ENCODE peak calls at places on chromosomes 4 and X, in nine cellular contexts. One of them, this sample, is unnamed.

GRCh38 chrX:1316527-1316926 is 20.1 kb upstream of the IL3RA start:
- DNase-seq in CD4-positive, alpha-beta T cell: no peak
- DNase-seq in NCI-H1105: no peak
- DNase-seq in GM12878: no peak
- DNase-seq in glutamatergic neuron: no peak
- DNase-seq in neuronal stem cell: no peak
- DNase-seq in T-helper 2 cell: no peak
- DNase-seq in CD8-positive, alpha-beta memory T cell: no peak
- DNase-seq in iPS-NIHi11: no peak
- DNase-seq in this sample: no peak

GRCh38 chr4:82380344-82380743 is 6.6 kb upstream of the HNRNPD start:
- DNase-seq in T-helper 2 cell: no peak
- DNase-seq in iPS-NIHi11: no peak
- DNase-seq in NCI-H1105: no peak
- DNase-seq in glutamatergic neuron: no peak
- DNase-seq in GM12878: no peak
- DNase-seq in CD4-positive, alpha-beta T cell: no peak
- DNase-seq in neuronal stem cell: no peak
- DNase-seq in CD8-positive, alpha-beta memory T cell: no peak
- DNase-seq in this sample: no peak

GRCh38 chr4:129231907-129232626 is 136.1 kb downstream of the C4orf33 start:
- DNase-seq in T-helper 2 cell: no peak
- DNase-seq in iPS-NIHi11: no peak
- DNase-seq in CD4-positive, alpha-beta T cell: no peak
- DNase-seq in CD8-positive, alpha-beta memory T cell: no peak
- DNase-seq in glutamatergic neuron: no peak
- DNase-seq in GM12878: no peak
- DNase-seq in neuronal stem cell: no peak
- DNase-seq in NCI-H1105: no peak
- DNase-seq in this sample: no peak

GRCh38 chr4:137650051-137650450 is 117.8 kb upstream of the PCDH18 start:
- DNase-seq in glutamatergic neuron: no peak
- DNase-seq in GM12878: no peak
- DNase-seq in CD4-positive, alpha-beta T cell: no peak
- DNase-seq in CD8-positive, alpha-beta memory T cell: no peak
- DNase-seq in iPS-NIHi11: no peak
- DNase-seq in T-helper 2 cell: no peak
- DNase-seq in NCI-H1105: no peak
- DNase-seq in neuronal stem cell: no peak
- DNase-seq in this sample: no peak

GRCh38 chr4:170391066-170391754 is 301.5 kb upstream of the AADAT start:
- DNase-seq in CD8-positive, alpha-beta memory T cell: no peak
- DNase-seq in iPS-NIHi11: no peak
- DNase-seq in T-helper 2 cell: no peak
- DNase-seq in NCI-H1105: no peak
- DNase-seq in CD4-positive, alpha-beta T cell: no peak
- DNase-seq in GM12878: no peak
- DNase-seq in neuronal stem cell: no peak
- DNase-seq in glutamatergic neuron: no peak
- DNase-seq in this sample: no peak

GRCh38 chr4:123750044-123750443 is 353.4 kb downstream of the SPRY1 start:
- DNase-seq in CD4-positive, alpha-beta T cell: no peak
- DNase-seq in GM12878: no peak
- DNase-seq in neuronal stem cell: peak; percentile 46
- DNase-seq in glutamatergic neuron: no peak
- DNase-seq in iPS-NIHi11: peak; percentile 70
- DNase-seq in NCI-H1105: no peak
- DNase-seq in CD8-positive, alpha-beta memory T cell: no peak
- DNase-seq in T-helper 2 cell: no peak
- DNase-seq in this sample: peak; percentile 33

GRCh38 chrX:35919536-35920309 is at the start of gene CFAP47:
- DNase-seq in CD4-positive, alpha-beta T cell: no peak
- DNase-seq in iPS-NIHi11: peak; percentile 73
- DNase-seq in CD8-positive, alpha-beta memory T cell: no peak
- DNase-seq in NCI-H1105: peak; percentile 18
- DNase-seq in GM12878: no peak
- DNase-seq in glutamatergic neuron: peak; percentile 61
- DNase-seq in T-helper 2 cell: no peak
- DNase-seq in neuronal stem cell: peak; percentile 41
- DNase-seq in this sample: peak; percentile 51

GRCh38 chrX:57918750-57919436 is 8.6 kb upstream of the ZXDA start:
- DNase-seq in glutamatergic neuron: no peak
- DNase-seq in iPS-NIHi11: no peak
- DNase-seq in neuronal stem cell: no peak
- DNase-seq in GM12878: no peak
- DNase-seq in T-helper 2 cell: no peak
- DNase-seq in CD4-positive, alpha-beta T cell: peak; percentile 7
- DNase-seq in CD8-positive, alpha-beta memory T cell: no peak
- DNase-seq in NCI-H1105: no peak
- DNase-seq in this sample: no peak

GRCh38 chr4:38178666-38178995 is 218.4 kb downstream of the PTTG2 start:
- DNase-seq in iPS-NIHi11: no peak
- DNase-seq in CD4-positive, alpha-beta T cell: no peak
- DNase-seq in glutamatergic neuron: no peak
- DNase-seq in GM12878: peak; percentile 50
- DNase-seq in neuronal stem cell: no peak
- DNase-seq in CD8-positive, alpha-beta memory T cell: no peak
- DNase-seq in NCI-H1105: no peak
- DNase-seq in T-helper 2 cell: no peak
- DNase-seq in this sample: no peak

GRCh38 chr4:151990201-151990600 is 229.4 kb upstream of the GATB start:
- DNase-seq in T-helper 2 cell: no peak
- DNase-seq in iPS-NIHi11: no peak
- DNase-seq in NCI-H1105: no peak
- DNase-seq in CD4-positive, alpha-beta T cell: no peak
- DNase-seq in glutamatergic neuron: no peak
- DNase-seq in neuronal stem cell: no peak
- DNase-seq in GM12878: no peak
- DNase-seq in CD8-positive, alpha-beta memory T cell: no peak
- DNase-seq in this sample: no peak

GRCh38 chr4:124152130-124152529 is 560.4 kb downstream of the ANKRD50 start:
- DNase-seq in iPS-NIHi11: no peak
- DNase-seq in neuronal stem cell: no peak
- DNase-seq in glutamatergic neuron: no peak
- DNase-seq in T-helper 2 cell: no peak
- DNase-seq in GM12878: no peak
- DNase-seq in CD4-positive, alpha-beta T cell: no peak
- DNase-seq in CD8-positive, alpha-beta memory T cell: no peak
- DNase-seq in NCI-H1105: no peak
- DNase-seq in this sample: no peak

GRCh38 chrX:97267916-97268680 is 384.4 kb downstream of the RPA4 start:
- DNase-seq in iPS-NIHi11: no peak
- DNase-seq in GM12878: no peak
- DNase-seq in NCI-H1105: no peak
- DNase-seq in T-helper 2 cell: no peak
- DNase-seq in neuronal stem cell: no peak
- DNase-seq in CD4-positive, alpha-beta T cell: no peak
- DNase-seq in CD8-positive, alpha-beta memory T cell: no peak
- DNase-seq in glutamatergic neuron: no peak
- DNase-seq in this sample: no peak

GRCh38 chr4:100041646-100042045 is 91.6 kb upstream of the H2AZ1 start:
- DNase-seq in GM12878: no peak
- DNase-seq in CD4-positive, alpha-beta T cell: no peak
- DNase-seq in CD8-positive, alpha-beta memory T cell: no peak
- DNase-seq in NCI-H1105: no peak
- DNase-seq in iPS-NIHi11: no peak
- DNase-seq in T-helper 2 cell: no peak
- DNase-seq in neuronal stem cell: no peak
- DNase-seq in glutamatergic neuron: no peak
- DNase-seq in this sample: no peak

GRCh38 chr4:166527500-166527899 is 654.5 kb downstream of the TLL1 start:
- DNase-seq in glutamatergic neuron: no peak
- DNase-seq in iPS-NIHi11: no peak
- DNase-seq in CD8-positive, alpha-beta memory T cell: no peak
- DNase-seq in GM12878: no peak
- DNase-seq in T-helper 2 cell: no peak
- DNase-seq in NCI-H1105: no peak
- DNase-seq in neuronal stem cell: no peak
- DNase-seq in CD4-positive, alpha-beta T cell: no peak
- DNase-seq in this sample: no peak

GRCh38 chrX:117543885-117544284 is 572.7 kb downstream of the KLHL13 start:
- DNase-seq in glutamatergic neuron: no peak
- DNase-seq in neuronal stem cell: no peak
- DNase-seq in iPS-NIHi11: no peak
- DNase-seq in CD4-positive, alpha-beta T cell: no peak
- DNase-seq in GM12878: no peak
- DNase-seq in T-helper 2 cell: no peak
- DNase-seq in NCI-H1105: no peak
- DNase-seq in CD8-positive, alpha-beta memory T cell: no peak
- DNase-seq in this sample: no peak

GRCh38 chrX:13257223-13258051 is 62.4 kb downstream of the ATXN3L start:
- DNase-seq in CD4-positive, alpha-beta T cell: no peak
- DNase-seq in GM12878: peak; percentile 82
- DNase-seq in T-helper 2 cell: no peak
- DNase-seq in neuronal stem cell: no peak
- DNase-seq in CD8-positive, alpha-beta memory T cell: no peak
- DNase-seq in glutamatergic neuron: no peak
- DNase-seq in iPS-NIHi11: no peak
- DNase-seq in NCI-H1105: no peak
- DNase-seq in this sample: no peak

GRCh38 chr4:7429601-7430078 is 5.1 kb downstream of the PSAPL1 start:
- DNase-seq in neuronal stem cell: no peak
- DNase-seq in glutamatergic neuron: no peak
- DNase-seq in T-helper 2 cell: no peak
- DNase-seq in NCI-H1105: no peak
- DNase-seq in GM12878: no peak
- DNase-seq in iPS-NIHi11: no peak
- DNase-seq in CD4-positive, alpha-beta T cell: no peak
- DNase-seq in CD8-positive, alpha-beta memory T cell: peak; percentile 16
- DNase-seq in this sample: no peak

GRCh38 chr4:177728361-177729152 is 286.3 kb upstream of the AGA start:
- DNase-seq in iPS-NIHi11: peak; percentile 14
- DNase-seq in GM12878: no peak
- DNase-seq in NCI-H1105: no peak
- DNase-seq in T-helper 2 cell: no peak
- DNase-seq in CD8-positive, alpha-beta memory T cell: no peak
- DNase-seq in CD4-positive, alpha-beta T cell: no peak
- DNase-seq in glutamatergic neuron: no peak
- DNase-seq in neuronal stem cell: no peak
- DNase-seq in this sample: no peak

GRCh38 chrX:130263016-130263415 is 5.7 kb downstream of the ZNF280C start:
- DNase-seq in CD4-positive, alpha-beta T cell: no peak
- DNase-seq in NCI-H1105: no peak
- DNase-seq in GM12878: no peak
- DNase-seq in T-helper 2 cell: no peak
- DNase-seq in glutamatergic neuron: no peak
- DNase-seq in neuronal stem cell: no peak
- DNase-seq in CD8-positive, alpha-beta memory T cell: no peak
- DNase-seq in iPS-NIHi11: no peak
- DNase-seq in this sample: no peak

GRCh38 chr4:128524311-128524710 is 236.7 kb upstream of the PGRMC2 start:
- DNase-seq in iPS-NIHi11: peak; percentile 44
- DNase-seq in CD4-positive, alpha-beta T cell: no peak
- DNase-seq in glutamatergic neuron: no peak
- DNase-seq in neuronal stem cell: no peak
- DNase-seq in NCI-H1105: no peak
- DNase-seq in GM12878: no peak
- DNase-seq in CD8-positive, alpha-beta memory T cell: no peak
- DNase-seq in T-helper 2 cell: no peak
- DNase-seq in this sample: no peak

GRCh38 chr4:77454858-77455257 is 150.8 kb upstream of the CXCL13 start:
- DNase-seq in CD4-positive, alpha-beta T cell: no peak
- DNase-seq in glutamatergic neuron: no peak
- DNase-seq in T-helper 2 cell: no peak
- DNase-seq in CD8-positive, alpha-beta memory T cell: no peak
- DNase-seq in neuronal stem cell: no peak
- DNase-seq in NCI-H1105: no peak
- DNase-seq in iPS-NIHi11: no peak
- DNase-seq in GM12878: no peak
- DNase-seq in this sample: no peak

GRCh38 chrX:11254417-11255109 is 38.6 kb upstream of the AMELX start:
- DNase-seq in CD4-positive, alpha-beta T cell: no peak
- DNase-seq in glutamatergic neuron: no peak
- DNase-seq in iPS-NIHi11: no peak
- DNase-seq in NCI-H1105: no peak
- DNase-seq in T-helper 2 cell: no peak
- DNase-seq in CD8-positive, alpha-beta memory T cell: no peak
- DNase-seq in GM12878: no peak
- DNase-seq in neuronal stem cell: no peak
- DNase-seq in this sample: no peak

GRCh38 chr4:7197910-7198309 is 5.6 kb downstream of the SORCS2 start:
- DNase-seq in GM12878: no peak
- DNase-seq in CD4-positive, alpha-beta T cell: no peak
- DNase-seq in iPS-NIHi11: no peak
- DNase-seq in CD8-positive, alpha-beta memory T cell: no peak
- DNase-seq in T-helper 2 cell: no peak
- DNase-seq in neuronal stem cell: no peak
- DNase-seq in NCI-H1105: no peak
- DNase-seq in glutamatergic neuron: peak; percentile 42
- DNase-seq in this sample: no peak

GRCh38 chr4:121182296-121182695 is 18.2 kb upstream of the TNIP3 start:
- DNase-seq in neuronal stem cell: no peak
- DNase-seq in T-helper 2 cell: no peak
- DNase-seq in iPS-NIHi11: no peak
- DNase-seq in CD4-positive, alpha-beta T cell: no peak
- DNase-seq in GM12878: no peak
- DNase-seq in glutamatergic neuron: no peak
- DNase-seq in CD8-positive, alpha-beta memory T cell: no peak
- DNase-seq in NCI-H1105: no peak
- DNase-seq in this sample: no peak

GRCh38 chr4:94298725-94299252 is 43.8 kb downstream of the HPGDS start:
- DNase-seq in T-helper 2 cell: no peak
- DNase-seq in CD4-positive, alpha-beta T cell: no peak
- DNase-seq in GM12878: no peak
- DNase-seq in neuronal stem cell: no peak
- DNase-seq in iPS-NIHi11: no peak
- DNase-seq in NCI-H1105: no peak
- DNase-seq in glutamatergic neuron: no peak
- DNase-seq in CD8-positive, alpha-beta memory T cell: no peak
- DNase-seq in this sample: no peak

GRCh38 chrX:114162068-114162735 is 421.7 kb upstream of the HTR2C start:
- DNase-seq in iPS-NIHi11: peak; percentile 19
- DNase-seq in glutamatergic neuron: peak; percentile 26
- DNase-seq in CD8-positive, alpha-beta memory T cell: peak; percentile 12
- DNase-seq in GM12878: no peak
- DNase-seq in neuronal stem cell: no peak
- DNase-seq in NCI-H1105: no peak
- DNase-seq in CD4-positive, alpha-beta T cell: no peak
- DNase-seq in T-helper 2 cell: no peak
- DNase-seq in this sample: peak; percentile 29

GRCh38 chr4:151799417-151800030 is 38.7 kb upstream of the GATB start:
- DNase-seq in iPS-NIHi11: no peak
- DNase-seq in CD8-positive, alpha-beta memory T cell: no peak
- DNase-seq in CD4-positive, alpha-beta T cell: no peak
- DNase-seq in T-helper 2 cell: no peak
- DNase-seq in neuronal stem cell: no peak
- DNase-seq in GM12878: no peak
- DNase-seq in glutamatergic neuron: no peak
- DNase-seq in NCI-H1105: no peak
- DNase-seq in this sample: no peak

GRCh38 chr4:4937926-4938325 is 78.5 kb downstream of the MSX1 start:
- DNase-seq in NCI-H1105: no peak
- DNase-seq in iPS-NIHi11: no peak
- DNase-seq in T-helper 2 cell: no peak
- DNase-seq in CD4-positive, alpha-beta T cell: no peak
- DNase-seq in neuronal stem cell: no peak
- DNase-seq in glutamatergic neuron: no peak
- DNase-seq in GM12878: no peak
- DNase-seq in CD8-positive, alpha-beta memory T cell: no peak
- DNase-seq in this sample: no peak

This sample was measured in D341Med.